ENCODE peak calls at places on chromosomes 3 and 15, in four cellular contexts. One of them, this sample, is unnamed. For H3K36me3 and H3K4me1, the result is how much of the 10 kb centered on the place peaks cover.

GRCh38 chr3:69385033-69385722 is 710 bp downstream of the FRMD4B start:
- DNase-seq in OCI-LY7: no peak
- DNase-seq in lower lobe of right lung: no peak
- DNase-seq in effector memory CD4-positive, alpha-beta T cell: no peak
- DNase-seq in this sample: no peak

GRCh38 chr3:105526349-105527111 is 159.8 kb downstream of the ALCAM start:
- DNase-seq in effector memory CD4-positive, alpha-beta T cell: no peak
- DNase-seq in lower lobe of right lung: no peak
- DNase-seq in OCI-LY7: no peak
- DNase-seq in this sample: no peak

GRCh38 chr15:81163961-81164800 is 30.1 kb downstream of the CFAP161 start:
- DNase-seq in effector memory CD4-positive, alpha-beta T cell: no peak
- DNase-seq in OCI-LY7: no peak
- DNase-seq in lower lobe of right lung: no peak
- DNase-seq in this sample: no peak

GRCh38 chr3:45915518-45916231 is 27.6 kb upstream of the CXCR6 start:
- DNase-seq in OCI-LY7: no peak
- DNase-seq in effector memory CD4-positive, alpha-beta T cell: peak
- DNase-seq in lower lobe of right lung: no peak
- DNase-seq in this sample: peak

GRCh38 chr3:99410789-99411311 is 227.5 kb upstream of the COL8A1 start:
- DNase-seq in effector memory CD4-positive, alpha-beta T cell: no peak
- DNase-seq in lower lobe of right lung: no peak
- DNase-seq in OCI-LY7: no peak
- DNase-seq in this sample: no peak

GRCh38 chr3:149475451-149476060 is 1.1 kb downstream of the TM4SF4 start:
- DNase-seq in OCI-LY7: no peak
- DNase-seq in lower lobe of right lung: no peak
- DNase-seq in effector memory CD4-positive, alpha-beta T cell: no peak
- DNase-seq in this sample: no peak

GRCh38 chr15:95718441-95718840 is 612.1 kb upstream of the NR2F2 start:
- DNase-seq in lower lobe of right lung: no peak
- DNase-seq in effector memory CD4-positive, alpha-beta T cell: no peak
- DNase-seq in OCI-LY7: no peak
- DNase-seq in this sample: no peak

GRCh38 chr3:143011705-143012104 is 10.3 kb downstream of the U2SURP start:
- DNase-seq in OCI-LY7: no peak
- DNase-seq in effector memory CD4-positive, alpha-beta T cell: no peak
- DNase-seq in lower lobe of right lung: no peak
- DNase-seq in this sample: no peak

GRCh38 chr3:12869025-12869695 is 27.8 kb upstream of the RPL32 start:
- DNase-seq in OCI-LY7: peak
- DNase-seq in lower lobe of right lung: peak
- DNase-seq in effector memory CD4-positive, alpha-beta T cell: no peak
- DNase-seq in this sample: peak

GRCh38 chr15:56919708-56920637 is 1.5 kb downstream of the TCF12 start:
- DNase-seq in lower lobe of right lung: peak
- DNase-seq in effector memory CD4-positive, alpha-beta T cell: no peak
- DNase-seq in OCI-LY7: peak
- DNase-seq in this sample: peak

GRCh38 chr3:71330505-71330904 is 253.0 kb downstream of the FOXP1 start:
- DNase-seq in effector memory CD4-positive, alpha-beta T cell: no peak
- DNase-seq in lower lobe of right lung: no peak
- DNase-seq in OCI-LY7: no peak
- DNase-seq in this sample: no peak

GRCh38 chr3:56421205-56421604 is 47.1 kb downstream of the ERC2 start:
- DNase-seq in OCI-LY7: no peak
- DNase-seq in effector memory CD4-positive, alpha-beta T cell: no peak
- DNase-seq in lower lobe of right lung: no peak
- DNase-seq in this sample: no peak

GRCh38 chr15:68800875-68801274 is 19.8 kb downstream of the ANP32A start:
- DNase-seq in OCI-LY7: no peak
- DNase-seq in effector memory CD4-positive, alpha-beta T cell: no peak
- DNase-seq in lower lobe of right lung: no peak
- DNase-seq in this sample: no peak
- H3K36me3 ChIP-seq in OCI-LY7: half or more
- H3K36me3 ChIP-seq in effector memory CD4-positive, alpha-beta T cell: under half
- H3K36me3 ChIP-seq in lower lobe of right lung: under half
- H3K36me3 ChIP-seq in this sample: under half

GRCh38 chr3:138384971-138385370 is 36.6 kb downstream of the MRAS start:
- DNase-seq in effector memory CD4-positive, alpha-beta T cell: no peak
- DNase-seq in OCI-LY7: no peak
- DNase-seq in lower lobe of right lung: no peak
- DNase-seq in this sample: no peak
- H3K4me1 ChIP-seq in effector memory CD4-positive, alpha-beta T cell: under half
- H3K4me1 ChIP-seq in OCI-LY7: under half
- H3K4me1 ChIP-seq in lower lobe of right lung: under half
- H3K4me1 ChIP-seq in this sample: under half

DNA sequence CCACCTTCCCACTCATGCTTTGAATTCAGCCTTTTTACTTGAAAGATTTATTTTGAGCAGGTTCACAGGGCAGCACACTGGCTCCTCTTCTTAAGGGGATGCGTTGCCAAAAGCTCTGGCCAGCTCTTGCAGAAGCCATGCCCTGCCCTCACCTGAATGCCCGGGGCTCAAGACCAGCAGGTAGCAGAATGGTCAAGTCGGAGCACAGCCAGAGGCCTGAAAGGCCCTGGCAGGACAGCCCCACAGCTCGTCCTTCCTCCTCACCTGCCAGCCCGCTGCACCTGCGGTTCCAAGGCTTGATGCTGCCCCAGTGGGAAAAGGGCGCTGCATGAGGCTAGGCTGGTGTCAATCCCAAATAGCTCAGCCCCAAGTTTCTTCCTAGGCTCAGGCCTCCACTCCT is 13.1 kb downstream of the CA12 start:
- DNase-seq in lower lobe of right lung: no peak
- DNase-seq in OCI-LY7: no peak
- DNase-seq in effector memory CD4-positive, alpha-beta T cell: no peak
- DNase-seq in this sample: no peak
- H3K27ac ChIP-seq in lower lobe of right lung: peak
- H3K27ac ChIP-seq in OCI-LY7: no peak
- H3K27ac ChIP-seq in effector memory CD4-positive, alpha-beta T cell: no peak
- H3K27ac ChIP-seq in this sample: no peak

GRCh38 chr3:63990733-63991132 is 32.6 kb downstream of the PSMD6 start:
- DNase-seq in OCI-LY7: no peak
- DNase-seq in effector memory CD4-positive, alpha-beta T cell: no peak
- DNase-seq in lower lobe of right lung: no peak
- DNase-seq in this sample: no peak

GRCh38 chr3:63991666-63992065 is 31.6 kb downstream of the PSMD6 start:
- DNase-seq in OCI-LY7: no peak
- DNase-seq in lower lobe of right lung: no peak
- DNase-seq in effector memory CD4-positive, alpha-beta T cell: no peak
- DNase-seq in this sample: no peak

GRCh38 chr3:63992461-63993209 is 30.7 kb downstream of the PSMD6 start:
- DNase-seq in lower lobe of right lung: no peak
- DNase-seq in effector memory CD4-positive, alpha-beta T cell: no peak
- DNase-seq in OCI-LY7: no peak
- DNase-seq in this sample: no peak

GRCh38 chr3:63995056-63995576 is 28.2 kb downstream of the PSMD6 start:
- DNase-seq in OCI-LY7: no peak
- DNase-seq in effector memory CD4-positive, alpha-beta T cell: no peak
- DNase-seq in lower lobe of right lung: peak
- DNase-seq in this sample: no peak

DNA sequence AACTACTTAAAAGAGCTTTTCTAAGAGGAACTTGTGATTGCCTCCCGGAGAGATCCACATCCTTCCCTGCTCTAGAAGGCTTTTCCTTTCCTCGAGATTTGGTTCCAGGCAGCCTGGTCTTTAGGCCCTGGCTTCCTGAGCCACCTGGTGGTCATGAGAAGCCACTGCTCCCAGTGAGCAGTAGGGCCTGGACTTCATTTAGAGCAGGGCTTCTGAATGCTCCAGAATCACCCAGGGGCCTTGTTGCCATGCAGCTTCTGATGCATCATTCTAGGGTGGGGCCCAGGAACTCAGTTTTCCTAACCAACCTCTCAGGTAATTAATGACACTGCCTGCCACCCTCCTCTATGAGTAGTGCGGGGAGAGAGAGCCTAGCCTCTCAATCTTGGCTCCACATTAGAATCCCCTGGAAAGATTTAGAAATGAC is 29.6 kb downstream of the PSMD6 start:
- DNase-seq in OCI-LY7: peak
- DNase-seq in lower lobe of right lung: peak
- DNase-seq in effector memory CD4-positive, alpha-beta T cell: peak
- DNase-seq in this sample: peak
- H3K36me3 ChIP-seq in OCI-LY7: half or more
- H3K36me3 ChIP-seq in lower lobe of right lung: half or more
- H3K36me3 ChIP-seq in effector memory CD4-positive, alpha-beta T cell: half or more
- H3K36me3 ChIP-seq in this sample: half or more

DNA sequence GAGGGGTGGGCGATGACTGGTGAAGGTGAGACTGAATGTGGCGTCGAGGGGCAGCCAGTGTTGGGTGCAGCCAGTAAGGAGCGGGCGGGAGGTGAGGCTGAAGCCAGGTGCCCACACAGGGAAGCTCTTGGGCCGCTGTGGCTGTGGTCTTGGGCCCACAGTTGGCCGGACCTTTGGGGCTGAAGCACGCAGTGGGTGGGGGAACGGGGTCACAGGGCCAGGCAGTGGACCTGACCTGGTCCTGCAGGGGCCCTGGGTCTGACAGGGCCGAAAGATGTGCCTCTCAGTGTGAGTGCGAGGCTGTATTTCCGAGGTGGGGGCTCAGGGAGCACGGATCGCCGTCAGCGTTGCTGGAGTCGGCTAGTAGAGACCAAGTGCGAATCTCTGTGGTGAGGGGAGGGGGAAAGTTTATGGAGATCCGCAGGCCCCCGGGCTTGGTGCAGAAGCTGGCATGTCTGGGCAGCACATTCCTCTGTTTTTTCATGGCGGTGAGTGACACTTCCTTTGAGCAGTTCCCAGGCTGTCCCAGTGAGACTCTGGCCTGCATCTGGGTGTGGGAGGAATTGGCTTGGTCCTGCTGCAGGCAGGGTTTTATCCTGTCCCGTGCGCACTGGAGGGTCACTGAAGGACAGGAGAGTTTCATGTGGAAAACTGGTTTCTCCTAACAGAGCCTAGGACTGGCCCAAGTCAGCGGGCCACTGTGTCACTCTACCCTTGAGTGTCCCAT is 100.8 kb downstream of the TMEM266 start:
- DNase-seq in lower lobe of right lung: no peak
- DNase-seq in OCI-LY7: no peak
- DNase-seq in effector memory CD4-positive, alpha-beta T cell: no peak
- DNase-seq in this sample: no peak
- H3K4me1 ChIP-seq in lower lobe of right lung: under half
- H3K4me1 ChIP-seq in OCI-LY7: under half
- H3K4me1 ChIP-seq in effector memory CD4-positive, alpha-beta T cell: under half
- H3K4me1 ChIP-seq in this sample: under half

GRCh38 chr3:186569779-186570095 is 783 bp upstream of the DNAJB11 start:
- DNase-seq in OCI-LY7: peak
- DNase-seq in lower lobe of right lung: no peak
- DNase-seq in effector memory CD4-positive, alpha-beta T cell: no peak
- DNase-seq in this sample: no peak
- H3K27ac ChIP-seq in OCI-LY7: peak
- H3K27ac ChIP-seq in lower lobe of right lung: peak
- H3K27ac ChIP-seq in effector memory CD4-positive, alpha-beta T cell: peak
- H3K27ac ChIP-seq in this sample: peak

GRCh38 chr3:168049366-168049974 is 46.3 kb downstream of the GOLIM4 start:
- DNase-seq in effector memory CD4-positive, alpha-beta T cell: no peak
- DNase-seq in OCI-LY7: no peak
- DNase-seq in lower lobe of right lung: no peak
- DNase-seq in this sample: no peak

GRCh38 chr3:168053115-168053514 is 42.6 kb downstream of the GOLIM4 start:
- DNase-seq in OCI-LY7: peak
- DNase-seq in effector memory CD4-positive, alpha-beta T cell: no peak
- DNase-seq in lower lobe of right lung: no peak
- DNase-seq in this sample: no peak

GRCh38 chr3:168051579-168052183 is 44.0 kb downstream of the GOLIM4 start:
- DNase-seq in lower lobe of right lung: no peak
- DNase-seq in effector memory CD4-positive, alpha-beta T cell: no peak
- DNase-seq in OCI-LY7: no peak
- DNase-seq in this sample: no peak

GRCh38 chr3:168054447-168054846 is 41.3 kb downstream of the GOLIM4 start:
- DNase-seq in lower lobe of right lung: no peak
- DNase-seq in effector memory CD4-positive, alpha-beta T cell: no peak
- DNase-seq in OCI-LY7: no peak
- DNase-seq in this sample: no peak

GRCh38 chr3:168052517-168052916 is 43.2 kb downstream of the GOLIM4 start:
- DNase-seq in OCI-LY7: no peak
- DNase-seq in effector memory CD4-positive, alpha-beta T cell: no peak
- DNase-seq in lower lobe of right lung: no peak
- DNase-seq in this sample: no peak
- H3K36me3 ChIP-seq in OCI-LY7: under half
- H3K36me3 ChIP-seq in effector memory CD4-positive, alpha-beta T cell: under half
- H3K36me3 ChIP-seq in lower lobe of right lung: under half
- H3K36me3 ChIP-seq in this sample: under half

This sample was measured in naive thymus-derived CD4-positive, alpha-beta T cell.